ENCODE peak calls at places on chromosomes 7 and 10, in six cellular contexts. T, C, J, F, W and K are unnamed samples.

GRCh38 chr10:22333167-22333566 is 12.1 kb upstream of the SPAG6 start:
- DNase-seq in W (no peak), C (no peak), T (no peak), J (no peak), F (no peak), K (no peak)

GRCh38 chr10:78188459-78188858 is 154.8 kb downstream of the RPS24 start:
- DNase-seq in C (no peak), F (no peak), W (no peak), J (no peak), T (no peak), K (peak; percentile 48)

GRCh38 chr7:94423865-94424264 is 29.2 kb downstream of the COL1A2 start:
- DNase-seq in T (no peak), F (no peak), W (no peak), C (no peak), J (no peak), K (no peak)

GRCh38 chr7:104795616-104796398 is 218.2 kb upstream of the KMT2E start:
- DNase-seq in F (no peak), J (no peak), T (no peak), W (no peak), C (no peak), K (no peak)

GRCh38 chr10:79181227-79181626 is 112.5 kb downstream of the ZMIZ1 start:
- DNase-seq in C (no peak), F (no peak), W (peak; percentile 26), T (no peak), J (no peak), K (no peak)

GRCh38 chr7:128794020-128794419 is 2.3 kb downstream of the CCDC136 start:
- DNase-seq in T (no peak), J (no peak), W (no peak), F (no peak), C (no peak), K (no peak)

GRCh38 chr7:29063231-29063630 is 83.1 kb downstream of the CPVL start:
- DNase-seq in J (no peak), T (no peak), W (no peak), C (no peak), F (no peak), K (no peak)

GRCh38 chr7:23001610-23002009 is 12.3 kb downstream of the HYCC1 start:
- DNase-seq in W (no peak), F (no peak), T (no peak), C (no peak), J (no peak), K (no peak)

GRCh38 chr10:49408437-49409306 is 12.8 kb upstream of the DRGX start:
- DNase-seq in J (no peak), F (no peak), T (no peak), W (no peak), C (peak; percentile 33), K (no peak)

GRCh38 chr7:132440126-132440525 is 136.1 kb downstream of the PLXNA4 start:
- DNase-seq in C (no peak), T (peak; percentile 39), J (no peak), W (no peak), F (no peak), K (no peak)

GRCh38 chr10:124998624-124999291 is 56.8 kb downstream of the ZRANB1 start:
- DNase-seq in T (peak; percentile 69), F (no peak), W (no peak), C (no peak), J (peak; percentile 55), K (no peak)

GRCh38 chr7:36904802-36905201 is 180.5 kb upstream of the AOAH start:
- DNase-seq in W (no peak), F (no peak), C (no peak), J (no peak), T (no peak), K (no peak)

GRCh38 chr7:47882635-47883034 is 65.6 kb downstream of the PKD1L1 start:
- DNase-seq in F (no peak), W (no peak), C (no peak), J (no peak), T (no peak), K (no peak)

GRCh38 chr10:117165557-117166419 is 27.7 kb upstream of the VAX1 start:
- DNase-seq in C (no peak), J (peak; percentile 62), T (no peak), W (peak; percentile 54), F (no peak), K (peak; percentile 56)

GRCh38 chr7:37067961-37068536 is 343.8 kb upstream of the AOAH start:
- DNase-seq in W (no peak), F (no peak), J (no peak), C (no peak), T (no peak), K (no peak)

GRCh38 chr10:15043674-15044073 is at the start of gene OLAH:
- DNase-seq in F (no peak), T (no peak), J (no peak), W (no peak), C (no peak), K (no peak)

GRCh38 chr10:132908621-132909295 is 33.6 kb downstream of the CFAP46 start:
- DNase-seq in W (peak; percentile 10), T (no peak), C (no peak), J (no peak), F (no peak), K (peak; percentile 39)

GRCh38 chr10:77175631-77176222 is 461.9 kb downstream of the KCNMA1 start:
- DNase-seq in F (no peak), T (no peak), J (no peak), W (no peak), C (no peak), K (no peak)